ENCODE peak calls at places on chromosomes 5 and 9, in seven cellular contexts. One of them, this sample, is unnamed.
A peak's percentile ranks its signal among the peaks of the same experiment; 100 is the strongest.

GRCh38 chr9:75148551-75148950 is 60.2 kb downstream of the OSTF1 start:
- DNase-seq in C1 segment of cervical spinal cord: no peak
- DNase-seq in astrocyte of the spinal cord: peak; percentile 96
- DNase-seq in activated naive CD8-positive, alpha-beta T cell treated with anti-CD3 and anti-CD28 coated beads, Interleukin-2, amount 50 U/mL, for 24 hours: no peak
- DNase-seq in suprapubic skin: no peak
- DNase-seq in renal cortical epithelial cell: no peak
- DNase-seq in fibroblast of mammary gland: peak; percentile 75
- DNase-seq in this sample: no peak

GRCh38 chr5:7886849-7887460 is 18.0 kb downstream of the MTRR start:
- DNase-seq in C1 segment of cervical spinal cord: no peak
- DNase-seq in astrocyte of the spinal cord: peak; percentile 60
- DNase-seq in activated naive CD8-positive, alpha-beta T cell treated with anti-CD3 and anti-CD28 coated beads, Interleukin-2, amount 50 U/mL, for 24 hours: no peak
- DNase-seq in suprapubic skin: no peak
- DNase-seq in renal cortical epithelial cell: peak; percentile 77
- DNase-seq in fibroblast of mammary gland: peak; percentile 61
- DNase-seq in this sample: peak; percentile 25

GRCh38 chr9:90816690-90817089 is 15.1 kb downstream of the SYK start:
- DNase-seq in C1 segment of cervical spinal cord: no peak
- DNase-seq in astrocyte of the spinal cord: no peak
- DNase-seq in activated naive CD8-positive, alpha-beta T cell treated with anti-CD3 and anti-CD28 coated beads, Interleukin-2, amount 50 U/mL, for 24 hours: no peak
- DNase-seq in suprapubic skin: no peak
- DNase-seq in renal cortical epithelial cell: no peak
- DNase-seq in fibroblast of mammary gland: no peak
- DNase-seq in this sample: no peak

GRCh38 chr5:172846677-172847076 is 12.6 kb downstream of the ERGIC1 start:
- DNase-seq in C1 segment of cervical spinal cord: no peak
- DNase-seq in astrocyte of the spinal cord: no peak
- DNase-seq in activated naive CD8-positive, alpha-beta T cell treated with anti-CD3 and anti-CD28 coated beads, Interleukin-2, amount 50 U/mL, for 24 hours: no peak
- DNase-seq in suprapubic skin: no peak
- DNase-seq in renal cortical epithelial cell: no peak
- DNase-seq in fibroblast of mammary gland: no peak
- DNase-seq in this sample: no peak

GRCh38 chr5:116075117-116075910 is 9.5 kb upstream of the COMMD10 start:
- DNase-seq in C1 segment of cervical spinal cord: no peak
- DNase-seq in astrocyte of the spinal cord: peak; percentile 9
- DNase-seq in activated naive CD8-positive, alpha-beta T cell treated with anti-CD3 and anti-CD28 coated beads, Interleukin-2, amount 50 U/mL, for 24 hours: no peak
- DNase-seq in suprapubic skin: no peak
- DNase-seq in renal cortical epithelial cell: peak; percentile 29
- DNase-seq in fibroblast of mammary gland: peak; percentile 45
- DNase-seq in this sample: peak; percentile 49

GRCh38 chr5:136064510-136064909 is 35.7 kb downstream of the TGFBI start:
- DNase-seq in C1 segment of cervical spinal cord: no peak
- DNase-seq in astrocyte of the spinal cord: no peak
- DNase-seq in activated naive CD8-positive, alpha-beta T cell treated with anti-CD3 and anti-CD28 coated beads, Interleukin-2, amount 50 U/mL, for 24 hours: no peak
- DNase-seq in suprapubic skin: peak; percentile 71
- DNase-seq in renal cortical epithelial cell: peak; percentile 31
- DNase-seq in fibroblast of mammary gland: peak; percentile 44
- DNase-seq in this sample: peak; percentile 20

GRCh38 chr5:97042981-97043380 is 99.4 kb downstream of the LIX1 start:
- DNase-seq in C1 segment of cervical spinal cord: no peak
- DNase-seq in astrocyte of the spinal cord: no peak
- DNase-seq in activated naive CD8-positive, alpha-beta T cell treated with anti-CD3 and anti-CD28 coated beads, Interleukin-2, amount 50 U/mL, for 24 hours: no peak
- DNase-seq in suprapubic skin: no peak
- DNase-seq in renal cortical epithelial cell: peak; percentile 96
- DNase-seq in fibroblast of mammary gland: no peak
- DNase-seq in this sample: no peak

GRCh38 chr5:178211095-178212048 is 7.0 kb downstream of the HNRNPAB start:
- DNase-seq in C1 segment of cervical spinal cord: no peak
- DNase-seq in astrocyte of the spinal cord: no peak
- DNase-seq in activated naive CD8-positive, alpha-beta T cell treated with anti-CD3 and anti-CD28 coated beads, Interleukin-2, amount 50 U/mL, for 24 hours: no peak
- DNase-seq in suprapubic skin: no peak
- DNase-seq in renal cortical epithelial cell: no peak
- DNase-seq in fibroblast of mammary gland: no peak
- DNase-seq in this sample: no peak

GRCh38 chr9:34102796-34103195 is 23.7 kb downstream of the DCAF12 start:
- DNase-seq in C1 segment of cervical spinal cord: no peak
- DNase-seq in astrocyte of the spinal cord: no peak
- DNase-seq in activated naive CD8-positive, alpha-beta T cell treated with anti-CD3 and anti-CD28 coated beads, Interleukin-2, amount 50 U/mL, for 24 hours: no peak
- DNase-seq in suprapubic skin: no peak
- DNase-seq in renal cortical epithelial cell: no peak
- DNase-seq in fibroblast of mammary gland: no peak
- DNase-seq in this sample: no peak

GRCh38 chr9:20092560-20092959 is 303.7 kb upstream of the SLC24A2 start:
- DNase-seq in C1 segment of cervical spinal cord: no peak
- DNase-seq in astrocyte of the spinal cord: no peak
- DNase-seq in activated naive CD8-positive, alpha-beta T cell treated with anti-CD3 and anti-CD28 coated beads, Interleukin-2, amount 50 U/mL, for 24 hours: no peak
- DNase-seq in suprapubic skin: no peak
- DNase-seq in renal cortical epithelial cell: no peak
- DNase-seq in fibroblast of mammary gland: no peak
- DNase-seq in this sample: no peak

GRCh38 chr5:612498-613424 is 621 bp downstream of the CEP72 start:
- DNase-seq in C1 segment of cervical spinal cord: no peak
- DNase-seq in astrocyte of the spinal cord: peak; percentile 4
- DNase-seq in activated naive CD8-positive, alpha-beta T cell treated with anti-CD3 and anti-CD28 coated beads, Interleukin-2, amount 50 U/mL, for 24 hours: peak; percentile 32
- DNase-seq in suprapubic skin: peak; percentile 79
- DNase-seq in renal cortical epithelial cell: no peak
- DNase-seq in fibroblast of mammary gland: peak; percentile 12
- DNase-seq in this sample: peak; percentile 63

GRCh38 chr5:72846483-72846882 is 30.0 kb downstream of the TNPO1 start:
- DNase-seq in C1 segment of cervical spinal cord: no peak
- DNase-seq in astrocyte of the spinal cord: no peak
- DNase-seq in activated naive CD8-positive, alpha-beta T cell treated with anti-CD3 and anti-CD28 coated beads, Interleukin-2, amount 50 U/mL, for 24 hours: no peak
- DNase-seq in suprapubic skin: no peak
- DNase-seq in renal cortical epithelial cell: no peak
- DNase-seq in fibroblast of mammary gland: no peak
- DNase-seq in this sample: no peak

GRCh38 chr9:110578896-110579752 is at the start of gene SVEP1:
- DNase-seq in C1 segment of cervical spinal cord: peak; percentile 70
- DNase-seq in astrocyte of the spinal cord: peak; percentile 48
- DNase-seq in activated naive CD8-positive, alpha-beta T cell treated with anti-CD3 and anti-CD28 coated beads, Interleukin-2, amount 50 U/mL, for 24 hours: no peak
- DNase-seq in suprapubic skin: no peak
- DNase-seq in renal cortical epithelial cell: no peak
- DNase-seq in fibroblast of mammary gland: peak; percentile 68
- DNase-seq in this sample: no peak

GRCh38 chr9:131370638-131371037 is 23.2 kb upstream of the PRRC2B start:
- DNase-seq in C1 segment of cervical spinal cord: no peak
- DNase-seq in astrocyte of the spinal cord: no peak
- DNase-seq in activated naive CD8-positive, alpha-beta T cell treated with anti-CD3 and anti-CD28 coated beads, Interleukin-2, amount 50 U/mL, for 24 hours: no peak
- DNase-seq in suprapubic skin: no peak
- DNase-seq in renal cortical epithelial cell: no peak
- DNase-seq in fibroblast of mammary gland: no peak
- DNase-seq in this sample: peak; percentile 2